ENCODE peak calls at places on chromosomes 1 and 21, in seven cellular contexts. J, Z, A, F, Q, O and U are unnamed samples.

GRCh38 chr1:231028676-231029075 is 11.4 kb downstream of the FAM89A start:
- DNase-seq in J (no peak), Z (no peak), A (no peak), F (no peak), Q (no peak), O (peak; percentile 31), U (no peak)

GRCh38 chr1:64111787-64112186 is 91.6 kb upstream of the UBE2U start:
- DNase-seq in J (no peak), Z (no peak), A (no peak), F (no peak), Q (no peak), O (no peak), U (no peak)

GRCh38 chr1:110152133-110152785 is 2.0 kb downstream of the SLC6A17 start:
- DNase-seq in J (no peak), Z (no peak), A (no peak), F (no peak), Q (peak; percentile 46), O (no peak), U (no peak)

GRCh38 chr1:118142546-118142945 is 42.5 kb downstream of the SPAG17 start:
- DNase-seq in J (no peak), Z (no peak), A (no peak), F (no peak), Q (no peak), O (no peak), U (no peak)

GRCh38 chr21:45804809-45805313 is 161.3 kb downstream of the PCBP3 start:
- DNase-seq in J (no peak), Z (no peak), A (no peak), F (no peak), Q (no peak), O (no peak), U (no peak)

GRCh38 chr1:51453010-51453409 is 66.1 kb downstream of the EPS15 start:
- DNase-seq in J (no peak), Z (no peak), A (no peak), F (no peak), Q (no peak), O (peak; percentile 12), U (no peak)

GRCh38 chr1:228212966-228213844 is 5.4 kb downstream of the OBSCN start:
- DNase-seq in J (peak; percentile 88), Z (peak; percentile 93), A (peak; percentile 94), F (peak; percentile 65), Q (peak; percentile 90), O (peak; percentile 85), U (peak; percentile 86)

GRCh38 chr1:53557830-53558784 is 98.9 kb downstream of the DMRTB1 start:
- DNase-seq in J (no peak), Z (no peak), A (no peak), F (no peak), Q (no peak), O (no peak), U (no peak)

GRCh38 chr1:60425528-60425927 is 352.0 kb upstream of the C1orf87 start:
- DNase-seq in J (no peak), Z (no peak), A (peak; percentile 22), F (no peak), Q (peak; percentile 3), O (no peak), U (no peak)